ENCODE peak calls at places on chromosomes 12 and 14, in six cellular contexts. One of them, this sample, is unnamed.

GRCh38 chr12:124391340-124392261 is 96.7 kb downstream of the RFLNA start:
- DNase-seq in heart left ventricle: peak; percentile 74
- DNase-seq in effector memory CD4-positive, alpha-beta T cell: no peak
- DNase-seq in adrenal gland: peak; percentile 62
- DNase-seq in GM23248: peak; percentile 86
- DNase-seq in uterus: no peak
- DNase-seq in this sample: no peak

GRCh38 chr14:92659765-92660561 is 88.5 kb downstream of the LGMN start:
- DNase-seq in GM23248: peak; percentile 25
- DNase-seq in uterus: no peak
- DNase-seq in effector memory CD4-positive, alpha-beta T cell: no peak
- DNase-seq in heart left ventricle: peak; percentile 74
- DNase-seq in adrenal gland: peak; percentile 65
- DNase-seq in this sample: no peak

GRCh38 chr14:94598816-94599655 is 13.2 kb upstream of the SERPINA3 start:
- DNase-seq in adrenal gland: peak; percentile 93
- DNase-seq in heart left ventricle: peak; percentile 84
- DNase-seq in effector memory CD4-positive, alpha-beta T cell: no peak
- DNase-seq in GM23248: peak; percentile 98
- DNase-seq in uterus: peak; percentile 67
- DNase-seq in this sample: peak; percentile 93

GRCh38 chr12:70049596-70050360 is 193.5 kb upstream of the CNOT2 start:
- DNase-seq in uterus: no peak
- DNase-seq in effector memory CD4-positive, alpha-beta T cell: no peak
- DNase-seq in heart left ventricle: no peak
- DNase-seq in adrenal gland: no peak
- DNase-seq in GM23248: no peak
- DNase-seq in this sample: no peak

GRCh38 chr14:104477117-104477623 is 102.4 kb upstream of the C14orf180 start:
- DNase-seq in GM23248: no peak
- DNase-seq in uterus: no peak
- DNase-seq in heart left ventricle: no peak
- DNase-seq in adrenal gland: no peak
- DNase-seq in effector memory CD4-positive, alpha-beta T cell: no peak
- DNase-seq in this sample: no peak

GRCh38 chr14:64463198-64463597 is 2.1 kb upstream of the AKAP5 start:
- DNase-seq in effector memory CD4-positive, alpha-beta T cell: no peak
- DNase-seq in heart left ventricle: no peak
- DNase-seq in GM23248: no peak
- DNase-seq in adrenal gland: no peak
- DNase-seq in uterus: no peak
- DNase-seq in this sample: no peak

GRCh38 chr12:18998343-18999270 is 130.9 kb upstream of the PLEKHA5 start:
- DNase-seq in heart left ventricle: no peak
- DNase-seq in uterus: no peak
- DNase-seq in adrenal gland: no peak
- DNase-seq in GM23248: peak; percentile 91
- DNase-seq in effector memory CD4-positive, alpha-beta T cell: no peak
- DNase-seq in this sample: no peak

GRCh38 chr14:59362533-59362932 is 102.6 kb downstream of the GPR135 start:
- DNase-seq in GM23248: peak; percentile 52
- DNase-seq in effector memory CD4-positive, alpha-beta T cell: no peak
- DNase-seq in heart left ventricle: no peak
- DNase-seq in uterus: no peak
- DNase-seq in adrenal gland: no peak
- DNase-seq in this sample: no peak

GRCh38 chr14:55136241-55136640 is 7.2 kb downstream of the LGALS3 start:
- DNase-seq in uterus: no peak
- DNase-seq in effector memory CD4-positive, alpha-beta T cell: no peak
- DNase-seq in heart left ventricle: no peak
- DNase-seq in GM23248: peak; percentile 88
- DNase-seq in adrenal gland: no peak
- DNase-seq in this sample: no peak
- H3K4me1 ChIP-seq in uterus: no peaks in the 10 kb centered on the region
- H3K4me1 ChIP-seq in effector memory CD4-positive, alpha-beta T cell: no peaks in the 10 kb centered on the region
- H3K4me1 ChIP-seq in heart left ventricle: peaks cover 48% of the 10 kb centered on the region
- H3K4me1 ChIP-seq in GM23248: peaks cover 49% of the 10 kb centered on the region
- H3K4me1 ChIP-seq in adrenal gland: peaks cover 3% of the 10 kb centered on the region
- H3K4me1 ChIP-seq in this sample: peaks cover 6% of the 10 kb centered on the region

GRCh38 chr14:90602088-90602687 is 205.4 kb downstream of the CALM1 start:
- DNase-seq in uterus: peak; percentile 30
- DNase-seq in effector memory CD4-positive, alpha-beta T cell: no peak
- DNase-seq in adrenal gland: no peak
- DNase-seq in GM23248: no peak
- DNase-seq in heart left ventricle: no peak
- DNase-seq in this sample: no peak

GRCh38 chr14:90606434-90606833 is 209.6 kb downstream of the CALM1 start:
- DNase-seq in uterus: no peak
- DNase-seq in effector memory CD4-positive, alpha-beta T cell: no peak
- DNase-seq in GM23248: no peak
- DNase-seq in adrenal gland: no peak
- DNase-seq in heart left ventricle: no peak
- DNase-seq in this sample: no peak

GRCh38 chr14:90605430-90605829 is 208.6 kb downstream of the CALM1 start:
- DNase-seq in effector memory CD4-positive, alpha-beta T cell: no peak
- DNase-seq in heart left ventricle: no peak
- DNase-seq in adrenal gland: no peak
- DNase-seq in GM23248: no peak
- DNase-seq in uterus: no peak
- DNase-seq in this sample: no peak

GRCh38 chr14:90603336-90603735 is 206.5 kb downstream of the CALM1 start:
- DNase-seq in uterus: no peak
- DNase-seq in GM23248: no peak
- DNase-seq in adrenal gland: no peak
- DNase-seq in heart left ventricle: no peak
- DNase-seq in effector memory CD4-positive, alpha-beta T cell: no peak
- DNase-seq in this sample: no peak

DNA sequence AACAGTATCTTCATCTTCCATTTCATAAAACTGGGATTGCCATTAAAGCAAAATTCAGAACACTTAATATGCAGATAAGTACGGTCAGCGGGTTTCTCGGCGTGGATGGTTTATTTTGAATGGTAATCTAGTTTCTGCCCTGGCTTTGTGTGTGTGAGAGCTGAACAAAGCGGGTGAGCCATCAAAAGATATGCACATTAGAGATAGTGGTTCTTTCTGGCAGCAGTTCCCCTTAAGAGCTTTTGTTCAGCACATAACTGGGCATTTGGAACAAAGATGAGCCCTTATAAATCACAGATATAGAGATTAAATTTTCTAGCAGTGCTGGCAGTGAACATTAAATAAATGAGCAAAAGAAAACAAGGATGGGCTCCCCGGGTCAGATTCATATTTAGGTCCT is 207.5 kb downstream of the CALM1 start:
- DNase-seq in GM23248: no peak
- DNase-seq in uterus: no peak
- DNase-seq in effector memory CD4-positive, alpha-beta T cell: no peak
- DNase-seq in heart left ventricle: no peak
- DNase-seq in adrenal gland: no peak
- DNase-seq in this sample: no peak
- H3K27ac ChIP-seq in GM23248: no peak overlapping the region
- H3K27ac ChIP-seq in uterus: no peak overlapping the region
- H3K27ac ChIP-seq in effector memory CD4-positive, alpha-beta T cell: no peak overlapping the region
- H3K27ac ChIP-seq in heart left ventricle: no peak overlapping the region
- H3K27ac ChIP-seq in adrenal gland: no peak overlapping the region
- H3K27ac ChIP-seq in this sample: no peak overlapping the region

DNA sequence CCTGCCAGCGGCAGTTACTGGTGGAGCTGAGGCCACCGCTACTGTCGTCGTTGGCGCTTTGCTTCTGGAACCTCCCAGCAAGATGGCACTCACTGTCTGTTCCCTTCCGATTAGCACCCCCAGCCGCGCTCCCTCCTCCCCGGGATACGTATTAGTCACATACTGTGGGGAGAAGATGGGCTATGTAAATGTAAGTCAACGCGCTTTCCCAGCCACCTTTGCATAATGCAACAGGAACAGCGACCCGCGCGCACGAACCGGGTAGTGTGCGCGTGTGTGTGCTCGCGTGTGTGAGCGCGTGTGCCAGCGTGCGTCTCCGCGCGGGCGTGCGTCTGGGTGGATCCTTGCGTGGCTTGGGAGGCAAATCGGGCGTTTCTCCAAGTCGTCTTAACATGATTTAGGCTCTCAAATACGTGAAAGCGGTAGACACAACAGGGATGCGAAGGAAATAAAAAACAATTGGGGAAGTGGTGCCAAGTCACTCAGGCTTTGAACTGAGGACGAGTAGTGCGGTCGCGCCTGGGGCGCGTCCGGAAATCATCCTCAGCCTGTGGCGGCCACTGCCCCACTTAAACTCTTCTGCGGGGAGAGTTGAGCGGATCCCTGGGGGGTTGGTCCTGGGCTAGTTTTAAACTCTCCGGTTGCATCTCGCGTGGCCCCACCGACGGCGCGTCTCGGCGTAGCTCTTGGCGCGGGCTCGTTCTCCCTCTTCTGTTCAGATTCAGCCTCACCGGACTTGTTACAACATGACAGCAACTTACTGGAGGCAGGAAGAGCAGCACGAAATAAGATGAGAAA is 1.8 kb downstream of the FLRT2 start:
- DNase-seq in GM23248: peak; percentile 94
- DNase-seq in effector memory CD4-positive, alpha-beta T cell: no peak
- DNase-seq in adrenal gland: peak; percentile 63
- DNase-seq in uterus: peak; percentile 53
- DNase-seq in heart left ventricle: peak; percentile 51
- DNase-seq in this sample: peak; percentile 78
- H3K27me3 ChIP-seq in GM23248: no peaks in the 10 kb centered on the region
- H3K27me3 ChIP-seq in effector memory CD4-positive, alpha-beta T cell: peaks cover 6% of the 10 kb centered on the region
- H3K27me3 ChIP-seq in adrenal gland: peaks cover 24% of the 10 kb centered on the region
- H3K27me3 ChIP-seq in uterus: no peaks in the 10 kb centered on the region
- H3K27me3 ChIP-seq in heart left ventricle: peaks cover 42% of the 10 kb centered on the region
- H3K27me3 ChIP-seq in this sample: no peaks in the 10 kb centered on the region

DNA sequence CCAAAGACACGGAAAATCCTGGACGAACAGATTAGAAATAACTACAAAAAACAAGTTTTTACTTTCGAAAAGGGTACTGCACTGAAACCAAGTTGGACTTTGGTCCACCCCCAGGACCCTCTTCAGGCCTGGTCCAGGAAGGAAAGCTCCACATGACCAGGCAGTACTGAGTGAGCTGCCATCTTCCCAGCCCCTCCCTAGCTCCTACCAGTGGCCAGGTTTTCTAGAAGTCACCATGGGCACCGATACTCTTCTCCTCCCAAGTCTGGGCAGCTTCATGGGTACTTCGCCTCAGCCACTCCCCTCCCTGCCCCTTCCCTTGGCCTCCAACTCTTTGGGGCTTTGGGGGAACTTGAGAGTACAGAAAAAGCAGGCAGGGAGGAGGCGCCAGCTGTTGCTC is 6.6 kb downstream of the VAMP1 start:
- DNase-seq in adrenal gland: no peak
- DNase-seq in uterus: no peak
- DNase-seq in heart left ventricle: no peak
- DNase-seq in effector memory CD4-positive, alpha-beta T cell: no peak
- DNase-seq in GM23248: no peak
- DNase-seq in this sample: no peak
- H3K4me1 ChIP-seq in adrenal gland: peaks cover 7% of the 10 kb centered on the region
- H3K4me1 ChIP-seq in uterus: no peaks in the 10 kb centered on the region
- H3K4me1 ChIP-seq in heart left ventricle: no peaks in the 10 kb centered on the region
- H3K4me1 ChIP-seq in effector memory CD4-positive, alpha-beta T cell: peaks cover 67% of the 10 kb centered on the region
- H3K4me1 ChIP-seq in GM23248: peaks cover 11% of the 10 kb centered on the region
- H3K4me1 ChIP-seq in this sample: no peaks in the 10 kb centered on the region

GRCh38 chr12:79164890-79165289 is 300.3 kb downstream of the SYT1 start:
- DNase-seq in uterus: no peak
- DNase-seq in heart left ventricle: no peak
- DNase-seq in effector memory CD4-positive, alpha-beta T cell: no peak
- DNase-seq in GM23248: no peak
- DNase-seq in adrenal gland: no peak
- DNase-seq in this sample: no peak
- H3K27ac ChIP-seq in uterus: no peak overlapping the region
- H3K27ac ChIP-seq in heart left ventricle: no peak overlapping the region
- H3K27ac ChIP-seq in effector memory CD4-positive, alpha-beta T cell: no peak overlapping the region
- H3K27ac ChIP-seq in GM23248: no peak overlapping the region
- H3K27ac ChIP-seq in adrenal gland: no peak overlapping the region
- H3K27ac ChIP-seq in this sample: no peak overlapping the region

This sample was measured in pancreas.